ENCODE peak calls at places on chromosomes 16 and 17, in six cellular contexts. O is RWPE2, G is uterus, Z is esophagus squamous epithelium, P is heart right ventricle, L is body of pancreas. D is an unnamed sample.

GRCh38 chr16:75279277-75279676 is 27.9 kb upstream of the BCAR1 start:
- DNase-seq in G (no peak), O (no peak), P (no peak), L (no peak), Z (no peak), D (no peak)

GRCh38 chr17:74785096-74785980 is 9.2 kb upstream of the NAT9 start:
- DNase-seq in P (no peak), L (no peak), Z (no peak), O (no peak), G (no peak), D (no peak)

GRCh38 chr16:369866-370436 is 387 bp downstream of the MRPL28 start:
- DNase-seq in G (no peak), Z (no peak), O (no peak), P (no peak), L (no peak), D (no peak)

GRCh38 chr16:56985288-56985961 is 3.9 kb upstream of the NLRC5 start:
- DNase-seq in O (no peak), L (no peak), G (peak; percentile 80), Z (no peak), P (peak; percentile 56), D (no peak)

GRCh38 chr16:58225965-58226602 is 28.2 kb upstream of the CSNK2A2 start:
- DNase-seq in Z (no peak), L (no peak), P (no peak), O (no peak), G (no peak), D (no peak)

GRCh38 chr17:20191066-20191465 is 181.9 kb downstream of the SPECC1 start:
- DNase-seq in L (no peak), Z (no peak), P (no peak), G (no peak), O (no peak), D (no peak)

GRCh38 chr17:76240461-76241204 is at the start of gene RNF157:
- DNase-seq in O (no peak), L (peak; percentile 52), G (peak; percentile 27), P (peak; percentile 69), Z (no peak), D (peak; percentile 76)

GRCh38 chr17:76678330-76678729 is 32.4 kb downstream of the MXRA7 start:
- DNase-seq in G (no peak), L (no peak), Z (no peak), O (no peak), P (no peak), D (peak; percentile 42)

GRCh38 chr16:22075043-22075757 is 17.1 kb upstream of the VWA3A start:
- DNase-seq in Z (no peak), L (no peak), O (no peak), P (no peak), G (no peak), D (no peak)

GRCh38 chr17:40461036-40461721 is 17.9 kb downstream of the IGFBP4 start:
- DNase-seq in G (no peak), O (no peak), P (no peak), L (no peak), Z (no peak), D (no peak)

GRCh38 chr17:40463122-40463550 is 19.9 kb downstream of the IGFBP4 start:
- DNase-seq in Z (no peak), L (no peak), P (no peak), G (no peak), O (no peak), D (no peak)

GRCh38 chr17:40462343-40463121 is 19.3 kb downstream of the IGFBP4 start:
- DNase-seq in L (no peak), G (no peak), P (no peak), Z (no peak), O (no peak), D (no peak)

GRCh38 chr17:40460585-40460975 is 17.3 kb downstream of the IGFBP4 start:
- DNase-seq in Z (no peak), P (no peak), O (no peak), G (no peak), L (no peak), D (no peak)

GRCh38 chr17:40461774-40462342 is 18.6 kb downstream of the IGFBP4 start:
- DNase-seq in O (no peak), Z (no peak), L (no peak), P (no peak), G (peak; percentile 60), D (no peak)
- H3K4me1 ChIP-seq in O (no peaks in the 10 kb centered on the region), Z (peaks cover 70% of the 10 kb centered on the region), L (peaks cover 18% of the 10 kb centered on the region), P (peaks cover 44% of the 10 kb centered on the region), G (peaks cover 13% of the 10 kb centered on the region), D (no peaks in the 10 kb centered on the region)

DNA sequence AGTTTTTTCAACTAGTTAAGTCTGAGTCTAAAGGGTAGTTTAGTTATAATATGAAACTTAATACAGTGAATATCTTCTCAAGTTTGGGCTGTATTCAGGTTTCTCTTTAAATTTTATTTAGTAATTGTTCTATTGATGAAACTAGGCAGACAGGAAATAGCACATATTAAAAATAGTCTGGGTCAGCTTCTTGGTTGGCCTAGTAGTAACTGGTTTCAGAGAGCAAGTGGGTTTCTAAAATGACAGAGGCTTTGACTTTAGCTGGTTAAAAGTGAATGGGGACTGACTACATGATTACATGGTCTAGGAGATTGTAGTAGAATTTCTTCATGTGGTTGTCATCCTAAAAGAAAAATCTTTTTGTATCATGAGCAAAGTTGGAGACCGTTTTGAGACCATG is 46.8 kb downstream of the OMG start:
- DNase-seq in G (no peak), O (no peak), L (no peak), P (no peak), Z (no peak), D (no peak)
- H3K4me3 ChIP-seq in G (no peak overlapping the region), O (no peak overlapping the region), L (no peak overlapping the region), P (no peak overlapping the region), Z (no peak overlapping the region), D (no peak overlapping the region)

GRCh38 chr17:6630390-6630789 is 10.1 kb downstream of the KIAA0753 start:
- DNase-seq in L (no peak), P (no peak), O (no peak), G (no peak), Z (no peak), D (no peak)
- H3K27ac ChIP-seq in L (no peak overlapping the region), P (no peak overlapping the region), O (no peak overlapping the region), G (no peak overlapping the region), Z (no peak overlapping the region), D (no peak overlapping the region)

GRCh38 chr17:45312477-45313418 is 4.1 kb downstream of the MAP3K14 start:
- DNase-seq in P (no peak), L (no peak), Z (no peak), G (no peak), O (no peak), D (no peak)
- H3K4me1 ChIP-seq in P (peaks cover 73% of the 10 kb centered on the region), L (peaks cover 82% of the 10 kb centered on the region), Z (peaks cover 90% of the 10 kb centered on the region), G (peaks cover 16% of the 10 kb centered on the region), O (peaks cover 51% of the 10 kb centered on the region), D (peaks cover 84% of the 10 kb centered on the region)

DNA sequence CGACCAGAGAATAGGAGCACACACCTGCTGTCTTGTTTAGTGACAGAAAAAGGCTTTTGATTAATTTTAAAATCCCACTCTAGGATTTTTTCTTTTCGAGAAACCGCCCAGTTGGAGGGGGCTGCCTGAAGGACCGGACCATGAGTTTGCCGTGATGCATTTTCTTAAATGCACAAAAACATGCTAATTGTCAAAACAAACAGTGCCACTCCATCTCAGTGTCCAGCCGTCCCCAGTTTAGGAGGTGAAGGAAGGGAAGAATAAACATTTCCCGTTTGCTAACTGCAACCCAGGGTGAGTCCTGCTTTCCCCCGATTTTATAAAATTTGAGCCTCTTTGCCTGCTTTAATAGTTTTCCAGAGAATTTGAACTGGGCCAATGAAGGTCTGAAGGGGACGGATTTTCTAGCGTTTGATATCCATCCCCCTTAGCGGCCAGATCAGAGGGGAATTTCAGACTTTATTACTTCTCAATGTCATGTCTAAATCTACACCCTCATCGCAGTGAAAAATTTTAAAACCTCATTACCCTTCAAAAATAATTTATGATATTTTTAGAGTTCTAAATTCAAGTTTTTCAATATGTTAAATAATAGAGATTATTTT is 3.3 kb downstream of the FOXC2 start:
- DNase-seq in P (no peak), Z (no peak), O (no peak), G (no peak), L (no peak), D (no peak)
- H3K4me3 ChIP-seq in P (peak overlapping the region; percentile 64), Z (no peak overlapping the region), O (peak overlapping the region; percentile 80), G (no peak overlapping the region), L (no peak overlapping the region), D (no peak overlapping the region)

GRCh38 chr17:81251091-81251942 is 12.2 kb downstream of the NDUFAF8 start:
- DNase-seq in O (no peak), P (peak; percentile 33), G (no peak), L (no peak), Z (no peak), D (no peak)

GRCh38 chr17:81251943-81252301 is 12.8 kb downstream of the NDUFAF8 start:
- DNase-seq in G (no peak), O (no peak), Z (no peak), P (peak; percentile 11), L (no peak), D (no peak)

GRCh38 chr17:81250286-81251090 is 11.4 kb downstream of the NDUFAF8 start:
- DNase-seq in L (no peak), P (peak; percentile 9), G (no peak), O (no peak), Z (no peak), D (no peak)

GRCh38 chr17:81253358-81254131 is 14.4 kb downstream of the NDUFAF8 start:
- DNase-seq in L (peak; percentile 48), O (no peak), P (no peak), G (peak; percentile 53), Z (no peak), D (peak; percentile 64)

GRCh38 chr17:81252336-81253329 is 13.5 kb downstream of the NDUFAF8 start:
- DNase-seq in P (peak; percentile 13), G (no peak), L (no peak), Z (no peak), O (no peak), D (no peak)
- H3K27ac ChIP-seq in P (no peak overlapping the region), G (no peak overlapping the region), L (no peak overlapping the region), Z (no peak overlapping the region), O (no peak overlapping the region), D (no peak overlapping the region)

DNA sequence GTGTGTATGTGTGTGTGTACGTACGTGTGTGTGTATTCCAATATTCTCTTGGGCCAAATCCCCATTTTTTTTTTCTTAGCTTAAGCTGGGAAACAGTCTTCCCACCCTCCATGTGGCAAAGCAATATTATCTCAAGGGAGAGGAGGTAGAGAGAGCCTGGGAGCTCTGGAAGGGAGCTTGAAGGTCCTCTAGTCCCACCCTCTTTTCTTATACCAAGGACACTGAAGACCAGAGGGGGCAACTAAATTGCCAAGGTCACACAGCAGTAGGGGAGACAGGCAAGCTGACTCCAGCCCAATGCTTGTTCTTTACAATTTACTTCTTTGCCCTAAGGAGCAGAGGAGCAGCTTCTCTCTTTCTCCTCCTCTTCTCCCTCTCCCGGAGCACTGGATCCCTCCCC is 6.8 kb downstream of the SRCIN1 start:
- DNase-seq in Z (no peak), L (no peak), P (no peak), G (no peak), O (no peak), D (no peak)
- H3K4me1 ChIP-seq in Z (peaks cover 10% of the 10 kb centered on the region), L (peaks cover 8% of the 10 kb centered on the region), P (peaks cover 6% of the 10 kb centered on the region), G (no peaks in the 10 kb centered on the region), O (no peaks in the 10 kb centered on the region), D (no peaks in the 10 kb centered on the region)

DNA sequence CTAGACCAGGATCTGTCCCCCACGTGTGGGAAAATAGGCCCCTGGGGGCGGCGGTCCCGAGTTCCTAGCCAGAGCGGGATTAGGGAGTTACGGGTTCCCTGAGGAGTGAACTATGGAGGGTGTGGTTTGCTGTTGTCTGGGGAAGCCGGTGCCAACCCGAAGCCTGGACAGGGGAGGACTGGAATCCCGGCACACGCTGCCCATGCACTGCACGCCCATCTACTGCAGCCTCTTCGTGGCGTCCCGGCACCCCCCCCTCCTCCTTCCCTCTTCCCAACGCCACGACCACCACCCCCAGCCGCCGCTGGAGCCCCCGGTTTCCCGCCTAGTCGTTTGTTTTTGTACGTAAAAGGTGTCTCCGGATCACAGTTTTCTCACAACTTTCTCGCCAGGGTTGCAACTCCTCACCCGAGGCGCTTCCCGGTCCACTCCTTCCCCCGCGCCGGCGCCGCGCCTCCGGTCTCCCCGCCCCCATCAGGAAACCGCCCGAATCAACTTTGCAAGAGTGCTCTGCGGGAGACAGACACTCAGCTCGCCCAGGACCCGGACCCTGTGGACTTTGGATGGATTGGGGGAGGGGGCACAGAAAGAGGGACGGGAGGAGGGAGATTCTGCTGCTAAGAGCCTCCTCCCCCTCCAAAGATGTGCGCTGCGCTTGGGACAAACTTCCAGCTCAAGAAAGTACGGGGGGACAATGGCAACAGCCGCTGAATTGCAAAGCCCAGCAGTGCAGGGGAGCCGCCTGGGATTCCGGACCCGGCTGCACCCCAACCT is 1.4 kb upstream of the LHX1 start:
- DNase-seq in G (no peak), O (no peak), Z (no peak), P (no peak), L (no peak), D (no peak)
- H3K4me3 ChIP-seq in G (no peak overlapping the region), O (no peak overlapping the region), Z (no peak overlapping the region), P (peak overlapping the region; percentile 32), L (no peak overlapping the region), D (no peak overlapping the region)